ENCODE peak calls at places on chromosomes 12 and 14, in six cellular contexts. W is RWPE1; C is AML-193; K is NCI-H82; X is posterior cingulate gyrus; I is activated gamma-delta T cell treated with anti-CD3 and anti-CD28 coated beads, Interleukin-2, amount 50 U/mL, for 16 hours. R is an unnamed sample.

GRCh38 chr12:106245767-106246166 is 2.1 kb downstream of the CKAP4 start:
- DNase-seq in K (no peak), X (no peak), I (no peak), C (no peak), W (peak; percentile 55), R (no peak)

GRCh38 chr14:60642270-60642789 is 6.9 kb downstream of the SIX1 start:
- DNase-seq in I (no peak), W (no peak), K (no peak), X (no peak), C (no peak), R (no peak)

GRCh38 chr12:97764700-97765099 is 302.1 kb downstream of the RMST start:
- DNase-seq in I (no peak), K (no peak), X (no peak), W (no peak), C (no peak), R (no peak)

GRCh38 chr12:124940393-124941169 is 26.1 kb upstream of the UBC start:
- DNase-seq in W (peak; percentile 88), X (peak; percentile 86), I (peak; percentile 74), K (no peak), C (no peak), R (peak; percentile 83)

GRCh38 chr12:115230576-115230975 is 546.6 kb upstream of the TBX3 start:
- DNase-seq in K (no peak), W (no peak), X (no peak), C (no peak), I (no peak), R (no peak)

GRCh38 chr14:20624495-20625070 is 16.9 kb downstream of the OR6S1 start:
- DNase-seq in K (peak; percentile 60), C (no peak), I (no peak), X (no peak), W (no peak), R (no peak)

GRCh38 chr12:109785854-109786253 is 47.3 kb downstream of the TRPV4 start:
- DNase-seq in C (no peak), X (no peak), I (no peak), K (no peak), W (no peak), R (no peak)

GRCh38 chr12:4215862-4216541 is 57.6 kb upstream of the CCND2 start:
- DNase-seq in W (peak; percentile 59), I (no peak), K (no peak), X (no peak), C (no peak), R (no peak)

GRCh38 chr14:80955434-80955939 is at the start of gene TSHR:
- DNase-seq in W (no peak), I (no peak), K (peak; percentile 70), X (no peak), C (no peak), R (no peak)

GRCh38 chr14:21694425-21694824 is 20.8 kb upstream of the OR4E1 start:
- DNase-seq in C (no peak), W (no peak), I (no peak), X (no peak), K (no peak), R (no peak)

GRCh38 chr12:130552483-130552996 is 163.6 kb downstream of the RIMBP2 start:
- DNase-seq in K (no peak), C (no peak), I (no peak), X (no peak), W (peak; percentile 22), R (no peak)

GRCh38 chr12:79993106-79993862 is 58.4 kb upstream of the PPP1R12A start:
- DNase-seq in I (no peak), X (no peak), K (no peak), W (no peak), C (no peak), R (no peak)

GRCh38 chr12:13163868-13164267 is 32.7 kb upstream of the EMP1 start:
- DNase-seq in W (no peak), X (no peak), I (no peak), C (no peak), K (no peak), R (no peak)

GRCh38 chr12:49440031-49440430 is 72.8 kb downstream of the SPATS2 start:
- DNase-seq in C (peak; percentile 12), W (no peak), X (no peak), I (no peak), K (no peak), R (no peak)

GRCh38 chr14:64725360-64725815 is 21.2 kb downstream of the PLEKHG3 start:
- DNase-seq in I (no peak), X (no peak), C (no peak), K (peak; percentile 92), W (no peak), R (no peak)

GRCh38 chr12:47799357-47799955 is 20.2 kb downstream of the HDAC7 start:
- DNase-seq in W (no peak), K (no peak), C (no peak), X (no peak), I (no peak), R (no peak)

GRCh38 chr14:81936348-81936747 is 402.7 kb upstream of the SEL1L start:
- DNase-seq in I (no peak), K (no peak), C (no peak), X (no peak), W (no peak), R (no peak)

GRCh38 chr14:84566109-84566508 is 963.8 kb upstream of the FLRT2 start:
- DNase-seq in C (no peak), W (no peak), X (no peak), K (no peak), I (no peak), R (no peak)

GRCh38 chr12:111410229-111411186 is 4.8 kb downstream of the SH2B3 start:
- DNase-seq in C (no peak), W (no peak), X (no peak), I (no peak), K (no peak), R (no peak)

R was measured in mesothelial cell of epicardium.